ENCODE peak calls at places on chromosomes 4 and X, in five cellular contexts. R is activated CD4-positive, alpha-beta T cell treated with anti-CD3 and anti-CD28 coated beads for 36 hours; G is aorta; B is Jurkat, Clone E6-1; E is tibial artery. X is an unnamed sample.

GRCh38 chrX:116605576-116605975 is 142.8 kb upstream of the CT83 start:
- DNase-seq in R (no peak), G (no peak), B (no peak), E (no peak), X (no peak)

GRCh38 chr4:98794565-98795205 is 134.2 kb downstream of the EIF4E start:
- DNase-seq in R (peak; percentile 71), G (no peak), B (no peak), E (no peak), X (no peak)

GRCh38 chrX:19513383-19513782 is 1.9 kb downstream of the MAP3K15 start:
- DNase-seq in R (no peak), G (no peak), B (no peak), E (no peak), X (peak; percentile 70)

GRCh38 chr4:100299019-100299418 is 108.8 kb upstream of the DDIT4L start:
- DNase-seq in R (no peak), G (no peak), B (no peak), E (peak; percentile 27), X (no peak)

GRCh38 chr4:55547461-55547770 is 707 bp upstream of the CLOCK start:
- DNase-seq in R (no peak), G (peak; percentile 82), B (no peak), E (no peak), X (peak; percentile 41)

GRCh38 chrX:132876933-132877332 is 81.5 kb downstream of the HS6ST2 start:
- DNase-seq in R (no peak), G (no peak), B (no peak), E (no peak), X (no peak)

GRCh38 chr4:36292551-36293188 is 11.3 kb downstream of the DTHD1 start:
- DNase-seq in R (no peak), G (no peak), B (no peak), E (no peak), X (peak; percentile 71)

GRCh38 chrX:40245411-40246140 is 147.8 kb upstream of the BCOR start:
- DNase-seq in R (no peak), G (no peak), B (no peak), E (peak; percentile 20), X (no peak)

GRCh38 chrX:39728852-39729587 is 368.7 kb downstream of the BCOR start:
- DNase-seq in R (no peak), G (no peak), B (no peak), E (no peak), X (no peak)

GRCh38 chr4:168815373-168816345 is 194.4 kb downstream of the CBR4 start:
- DNase-seq in R (no peak), G (no peak), B (no peak), E (no peak), X (no peak)

GRCh38 chrX:68705986-68706385 is 58.5 kb downstream of the STARD8 start:
- DNase-seq in R (no peak), G (peak; percentile 54), B (no peak), E (no peak), X (no peak)

GRCh38 chrX:131273024-131273423 is 16.1 kb downstream of the IGSF1 start:
- DNase-seq in R (no peak), G (no peak), B (no peak), E (no peak), X (no peak)

GRCh38 chrX:120270567-120270966 is 20.0 kb downstream of the ZBTB33 start:
- DNase-seq in R (no peak), G (peak; percentile 56), B (no peak), E (no peak), X (no peak)

GRCh38 chr4:96459105-96459504 is 619.2 kb downstream of the PDHA2 start:
- DNase-seq in R (no peak), G (no peak), B (no peak), E (no peak), X (no peak)

GRCh38 chr4:946517-947471 is 14.5 kb downstream of the TMEM175 start:
- DNase-seq in R (no peak), G (peak; percentile 48), B (no peak), E (no peak), X (no peak)

GRCh38 chrX:32116047-32116446 is 1044.2 kb upstream of the FTHL17 start:
- DNase-seq in R (no peak), G (no peak), B (no peak), E (no peak), X (no peak)

GRCh38 chr4:10212901-10213300 is 96.3 kb upstream of the WDR1 start:
- DNase-seq in R (no peak), G (no peak), B (no peak), E (no peak), X (no peak)

GRCh38 chrX:90040807-90041206 is 119.1 kb downstream of the TGIF2LX start:
- DNase-seq in R (no peak), G (peak; percentile 58), B (no peak), E (no peak), X (no peak)

GRCh38 chr4:142696334-142697122 is 149.6 kb downstream of the INPP4B start:
- DNase-seq in R (no peak), G (no peak), B (peak; percentile 48), E (no peak), X (no peak)

GRCh38 chr4:176792348-176793059 is at the start of gene VEGFC:
- DNase-seq in R (peak; percentile 58), G (peak; percentile 85), B (no peak), E (peak; percentile 32), X (peak; percentile 10)

GRCh38 chrX:47467106-47467505 is 15.9 kb downstream of the ZNF41 start:
- DNase-seq in R (no peak), G (no peak), B (no peak), E (no peak), X (no peak)

GRCh38 chr4:2291705-2292651 is 30.1 kb upstream of the MXD4 start:
- DNase-seq in R (no peak), G (peak; percentile 62), B (no peak), E (no peak), X (no peak)

GRCh38 chrX:69627744-69628143 is 11.8 kb downstream of the EDA start:
- DNase-seq in R (no peak), G (no peak), B (peak; percentile 38), E (no peak), X (no peak)

GRCh38 chr4:112704991-112705845 is 68.3 kb downstream of the LARP7 start:
- DNase-seq in R (peak; percentile 19), G (peak; percentile 79), B (no peak), E (peak; percentile 28), X (peak; percentile 13)

X was measured in NCI-H1105 treated with DMSO at 0.1 percent for 48 hours.